ENCODE peak calls at places on chromosomes 16 and 17, in four cellular contexts. P is GM12878, N is K562, E is HepG2. F is an unnamed sample.

GRCh38 chr16:29320274-29320999 is 86.1 kb downstream of the NPIPB11 start:
- DNase-seq in P (no peak), E (no peak), N (no peak), F (no peak)

GRCh38 chr17:45146616-45147101 is 1.6 kb upstream of the HEXIM1 start:
- DNase-seq in N (peak), P (no peak), E (no peak), F (no peak)

GRCh38 chr17:45197108-45197507 is 24.6 kb upstream of the FMNL1 start:
- DNase-seq in P (no peak), E (no peak), N (no peak), F (peak)

GRCh38 chr17:63696381-63696961 is 3.5 kb downstream of the LIMD2 start:
- DNase-seq in E (peak), N (peak), P (no peak), F (peak)

GRCh38 chr17:8692916-8693315 is 51.7 kb downstream of the CCDC42 start:
- DNase-seq in N (no peak), P (no peak), E (no peak), F (no peak)

GRCh38 chr17:5002121-5002788 is 4.5 kb downstream of the KIF1C start:
- DNase-seq in E (no peak), N (no peak), P (no peak), F (no peak)

GRCh38 chr17:975321-975982 is 4.1 kb downstream of the NXN start:
- DNase-seq in P (no peak), N (no peak), E (no peak), F (no peak)

GRCh38 chr17:60077672-60078519 is 825 bp downstream of the HEATR6 start:
- DNase-seq in E (no peak), N (peak), P (no peak), F (no peak)

GRCh38 chr17:45775148-45775547 is 9.0 kb upstream of the CRHR1 start:
- DNase-seq in N (no peak), P (no peak), E (no peak), F (no peak)

GRCh38 chr16:87534751-87535150 is 41.9 kb upstream of the ZCCHC14 start:
- DNase-seq in E (no peak), P (no peak), N (no peak), F (no peak)

GRCh38 chr16:87534030-87534653 is 41.3 kb upstream of the ZCCHC14 start:
- DNase-seq in E (no peak), N (no peak), P (no peak), F (no peak)

GRCh38 chr16:87535457-87535854 is 42.6 kb upstream of the ZCCHC14 start:
- DNase-seq in P (no peak), E (no peak), N (no peak), F (no peak)

GRCh38 chr16:87536795-87537142 is 43.9 kb upstream of the ZCCHC14 start:
- DNase-seq in E (no peak), N (no peak), P (no peak), F (no peak)

GRCh38 chr16:87535855-87536794 is 43.3 kb upstream of the ZCCHC14 start:
- DNase-seq in N (no peak), E (peak), P (no peak), F (no peak)
- TF ChIP-seq SP1 in N (no peak), E (no peak), P (no peak), F (no peak)

GRCh38 chr17:32519769-32520701 is 33.2 kb downstream of the CDK5R1 start:
- DNase-seq in N (no peak), P (peak), E (peak), F (no peak)
- TF ChIP-seq BHLHE40 in N (no peak), P (no peak), E (no peak), F (no peak)

DNA sequence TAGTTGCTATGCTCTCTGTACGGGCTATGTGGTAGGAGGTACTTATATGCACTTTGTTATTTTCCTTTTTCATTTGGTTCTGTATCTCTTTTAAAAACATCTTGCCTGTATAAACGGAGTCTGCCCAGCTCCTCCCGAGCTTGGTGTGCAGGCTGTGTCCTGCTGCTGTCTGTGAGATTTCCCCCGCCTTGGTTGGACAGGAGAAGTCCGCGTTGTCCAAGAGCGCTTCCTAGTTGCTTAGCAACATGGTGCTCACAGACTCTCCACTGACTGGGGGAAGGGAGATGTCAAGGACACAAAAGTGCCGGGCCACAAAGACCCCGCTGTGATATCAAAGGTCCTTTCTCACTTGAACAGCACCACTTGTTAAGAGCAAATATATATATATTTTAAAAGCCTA is 134.4 kb upstream of the CPHXL start:
- DNase-seq in N (peak), P (no peak), E (peak), F (no peak)
- TF ChIP-seq SP1 in N (no peak), P (no peak), E (no peak), F (no peak)

GRCh38 chr16:68778551-68779231 is 41.6 kb downstream of the CDH1 start:
- DNase-seq in E (no peak), P (no peak), N (peak), F (no peak)
- TF ChIP-seq BHLHE40 in E (no peak), P (no peak), N (no peak), F (no peak)

GRCh38 chr17:12605222-12605621 is 60.5 kb upstream of the MYOCD start:
- DNase-seq in P (no peak), N (no peak), E (no peak), F (no peak)
- TF ChIP-seq SP1 in P (no peak), N (no peak), E (no peak), F (no peak)

DNA sequence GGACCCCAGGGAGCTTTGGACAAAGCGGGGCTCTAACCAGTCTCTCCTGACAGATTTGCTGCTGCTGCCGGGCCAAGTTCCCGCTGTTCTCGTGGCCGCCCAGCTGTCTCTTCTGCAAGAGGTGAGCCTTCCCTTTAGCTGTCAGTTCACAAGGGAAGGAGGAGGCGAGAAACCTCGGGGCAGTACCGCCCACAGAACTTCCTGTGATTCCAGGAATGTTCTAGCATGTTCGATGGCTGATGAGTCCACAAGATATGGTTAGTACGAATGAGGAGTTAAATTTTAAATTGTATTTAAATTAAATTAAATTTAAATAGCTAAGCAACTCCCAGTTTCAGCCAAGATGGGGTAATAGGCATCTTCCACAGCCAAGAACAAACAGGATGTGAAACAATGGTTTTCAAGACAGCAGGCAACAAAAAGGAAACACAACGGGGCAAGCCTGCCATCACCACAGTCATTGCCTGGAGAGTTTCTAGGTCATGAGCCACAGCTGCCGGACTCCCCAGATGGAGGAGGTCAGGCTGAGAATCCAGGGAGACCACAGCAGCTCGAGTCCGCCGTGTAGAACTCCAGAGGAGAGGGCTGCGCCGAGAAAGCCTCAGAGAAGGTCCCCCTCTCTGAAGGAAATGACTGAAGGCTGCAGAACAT is 9.5 kb upstream of the TCF25 start:
- DNase-seq in N (no peak), P (peak), E (no peak), F (no peak)
- TF ChIP-seq BHLHE40 in N (no peak), P (no peak), E (no peak), F (no peak)

GRCh38 chr16:67669499-67670101 is 3.0 kb downstream of the C16orf86 start:
- DNase-seq in N (no peak), P (no peak), E (no peak), F (no peak)
- TF ChIP-seq SP1 in N (no peak), P (no peak), E (no peak), F (no peak)